ENCODE peak calls at places on chromosomes 11 and 22, in seven cellular contexts. One of them, this sample, is unnamed.

GRCh38 chr22:40484906-40485660 is 114.7 kb downstream of the SGSM3 start:
- DNase-seq in CD4-positive, CD25-positive, alpha-beta regulatory T cell: no peak
- DNase-seq in K562: no peak
- DNase-seq in PC-9: no peak
- DNase-seq in H9: no peak
- DNase-seq in cardiac muscle cell: peak; percentile 58
- DNase-seq in right cardiac atrium: no peak
- DNase-seq in this sample: no peak

GRCh38 chr11:20075627-20076026 is 84.6 kb downstream of the DBX1 start:
- DNase-seq in PC-9: no peak
- DNase-seq in K562: no peak
- DNase-seq in H9: no peak
- DNase-seq in cardiac muscle cell: no peak
- DNase-seq in right cardiac atrium: no peak
- DNase-seq in CD4-positive, CD25-positive, alpha-beta regulatory T cell: no peak
- DNase-seq in this sample: no peak

GRCh38 chr11:12179521-12179920 is 69.1 kb downstream of the MICAL2 start:
- DNase-seq in K562: no peak
- DNase-seq in cardiac muscle cell: no peak
- DNase-seq in H9: no peak
- DNase-seq in right cardiac atrium: peak; percentile 76
- DNase-seq in CD4-positive, CD25-positive, alpha-beta regulatory T cell: no peak
- DNase-seq in PC-9: no peak
- DNase-seq in this sample: no peak

GRCh38 chr22:45577746-45578523 is 75.3 kb downstream of the FBLN1 start:
- DNase-seq in right cardiac atrium: peak; percentile 93
- DNase-seq in CD4-positive, CD25-positive, alpha-beta regulatory T cell: peak; percentile 68
- DNase-seq in cardiac muscle cell: peak; percentile 87
- DNase-seq in H9: peak; percentile 82
- DNase-seq in K562: peak; percentile 69
- DNase-seq in PC-9: peak; percentile 63
- DNase-seq in this sample: peak; percentile 89

GRCh38 chr22:23305922-23306374 is 125.6 kb downstream of the BCR start:
- DNase-seq in cardiac muscle cell: peak; percentile 96
- DNase-seq in CD4-positive, CD25-positive, alpha-beta regulatory T cell: no peak
- DNase-seq in right cardiac atrium: peak; percentile 94
- DNase-seq in H9: no peak
- DNase-seq in PC-9: no peak
- DNase-seq in K562: no peak
- DNase-seq in this sample: peak; percentile 90

GRCh38 chr22:27476729-27477128 is 324.8 kb downstream of the MN1 start:
- DNase-seq in cardiac muscle cell: no peak
- DNase-seq in CD4-positive, CD25-positive, alpha-beta regulatory T cell: no peak
- DNase-seq in PC-9: peak; percentile 92
- DNase-seq in H9: peak; percentile 46
- DNase-seq in right cardiac atrium: no peak
- DNase-seq in K562: no peak
- DNase-seq in this sample: no peak

GRCh38 chr11:59901306-59901705 is 22.7 kb downstream of the OOSP3 start:
- DNase-seq in K562: no peak
- DNase-seq in cardiac muscle cell: peak; percentile 48
- DNase-seq in H9: no peak
- DNase-seq in CD4-positive, CD25-positive, alpha-beta regulatory T cell: no peak
- DNase-seq in PC-9: peak; percentile 60
- DNase-seq in right cardiac atrium: no peak
- DNase-seq in this sample: no peak

GRCh38 chr22:44597616-44598015 is 99.6 kb upstream of the RTL6 start:
- DNase-seq in H9: no peak
- DNase-seq in CD4-positive, CD25-positive, alpha-beta regulatory T cell: no peak
- DNase-seq in right cardiac atrium: no peak
- DNase-seq in K562: no peak
- DNase-seq in cardiac muscle cell: no peak
- DNase-seq in PC-9: no peak
- DNase-seq in this sample: no peak

GRCh38 chr11:19646921-19647320 is 65.7 kb upstream of the NAV2 start:
- DNase-seq in CD4-positive, CD25-positive, alpha-beta regulatory T cell: no peak
- DNase-seq in K562: no peak
- DNase-seq in right cardiac atrium: no peak
- DNase-seq in H9: no peak
- DNase-seq in PC-9: peak; percentile 49
- DNase-seq in cardiac muscle cell: peak; percentile 93
- DNase-seq in this sample: no peak

GRCh38 chr22:29879738-29880137 is 3.2 kb upstream of the MTMR3 start:
- DNase-seq in cardiac muscle cell: no peak
- DNase-seq in H9: no peak
- DNase-seq in right cardiac atrium: no peak
- DNase-seq in CD4-positive, CD25-positive, alpha-beta regulatory T cell: peak; percentile 10
- DNase-seq in PC-9: no peak
- DNase-seq in K562: peak; percentile 30
- DNase-seq in this sample: no peak

GRCh38 chr11:1516273-1517067 is 29.9 kb upstream of the MOB2 start:
- DNase-seq in CD4-positive, CD25-positive, alpha-beta regulatory T cell: no peak
- DNase-seq in cardiac muscle cell: no peak
- DNase-seq in K562: no peak
- DNase-seq in PC-9: no peak
- DNase-seq in H9: no peak
- DNase-seq in right cardiac atrium: peak; percentile 24
- DNase-seq in this sample: no peak

GRCh38 chr11:6616596-6617250 is 2.5 kb downstream of the TPP1 start:
- DNase-seq in cardiac muscle cell: no peak
- DNase-seq in PC-9: no peak
- DNase-seq in K562: no peak
- DNase-seq in right cardiac atrium: no peak
- DNase-seq in CD4-positive, CD25-positive, alpha-beta regulatory T cell: no peak
- DNase-seq in H9: no peak
- DNase-seq in this sample: peak; percentile 67

GRCh38 chr11:27497284-27497866 is 9.2 kb downstream of the LIN7C start:
- DNase-seq in PC-9: no peak
- DNase-seq in right cardiac atrium: no peak
- DNase-seq in H9: no peak
- DNase-seq in cardiac muscle cell: peak; percentile 50
- DNase-seq in K562: peak; percentile 21
- DNase-seq in CD4-positive, CD25-positive, alpha-beta regulatory T cell: peak; percentile 41
- DNase-seq in this sample: no peak

GRCh38 chr22:22047266-22047665 is 64.7 kb upstream of the TOP3B start:
- DNase-seq in right cardiac atrium: no peak
- DNase-seq in CD4-positive, CD25-positive, alpha-beta regulatory T cell: no peak
- DNase-seq in PC-9: no peak
- DNase-seq in cardiac muscle cell: no peak
- DNase-seq in K562: no peak
- DNase-seq in H9: no peak
- DNase-seq in this sample: no peak

GRCh38 chr11:35990170-35990569 is 46.3 kb downstream of the LDLRAD3 start:
- DNase-seq in K562: no peak
- DNase-seq in cardiac muscle cell: no peak
- DNase-seq in PC-9: no peak
- DNase-seq in CD4-positive, CD25-positive, alpha-beta regulatory T cell: no peak
- DNase-seq in right cardiac atrium: no peak
- DNase-seq in H9: no peak
- DNase-seq in this sample: no peak

GRCh38 chr22:35868938-35869337 is 151.3 kb downstream of the APOL5 start:
- DNase-seq in CD4-positive, CD25-positive, alpha-beta regulatory T cell: no peak
- DNase-seq in H9: no peak
- DNase-seq in cardiac muscle cell: peak; percentile 24
- DNase-seq in K562: no peak
- DNase-seq in right cardiac atrium: no peak
- DNase-seq in PC-9: no peak
- DNase-seq in this sample: no peak

GRCh38 chr11:8699903-8700302 is 17.3 kb downstream of the RPL27A start:
- DNase-seq in cardiac muscle cell: peak; percentile 87
- DNase-seq in right cardiac atrium: no peak
- DNase-seq in H9: peak; percentile 79
- DNase-seq in PC-9: no peak
- DNase-seq in K562: no peak
- DNase-seq in CD4-positive, CD25-positive, alpha-beta regulatory T cell: no peak
- DNase-seq in this sample: peak; percentile 65

GRCh38 chr11:123590296-123590912 is 64.0 kb downstream of the SCN3B start:
- DNase-seq in CD4-positive, CD25-positive, alpha-beta regulatory T cell: no peak
- DNase-seq in cardiac muscle cell: peak; percentile 62
- DNase-seq in H9: no peak
- DNase-seq in right cardiac atrium: no peak
- DNase-seq in PC-9: peak; percentile 80
- DNase-seq in K562: no peak
- DNase-seq in this sample: no peak

GRCh38 chr22:47448231-47449035 is 686.0 kb downstream of the TBC1D22A start:
- DNase-seq in CD4-positive, CD25-positive, alpha-beta regulatory T cell: no peak
- DNase-seq in PC-9: no peak
- DNase-seq in K562: no peak
- DNase-seq in right cardiac atrium: no peak
- DNase-seq in H9: peak; percentile 5
- DNase-seq in cardiac muscle cell: no peak
- DNase-seq in this sample: no peak

GRCh38 chr11:78030429-78031325 is 7.6 kb upstream of the KCTD14 start:
- DNase-seq in CD4-positive, CD25-positive, alpha-beta regulatory T cell: no peak
- DNase-seq in PC-9: peak; percentile 89
- DNase-seq in right cardiac atrium: peak; percentile 80
- DNase-seq in cardiac muscle cell: peak; percentile 87
- DNase-seq in K562: no peak
- DNase-seq in H9: no peak
- DNase-seq in this sample: peak; percentile 77

GRCh38 chr11:79100093-79100704 is 340.6 kb downstream of the TENM4 start:
- DNase-seq in cardiac muscle cell: peak; percentile 77
- DNase-seq in right cardiac atrium: no peak
- DNase-seq in K562: peak; percentile 84
- DNase-seq in PC-9: peak; percentile 55
- DNase-seq in H9: peak; percentile 62
- DNase-seq in CD4-positive, CD25-positive, alpha-beta regulatory T cell: peak; percentile 42
- DNase-seq in this sample: no peak

GRCh38 chr11:23995891-23996290 is 501.0 kb upstream of the LUZP2 start:
- DNase-seq in H9: no peak
- DNase-seq in cardiac muscle cell: peak; percentile 13
- DNase-seq in PC-9: no peak
- DNase-seq in K562: no peak
- DNase-seq in right cardiac atrium: no peak
- DNase-seq in CD4-positive, CD25-positive, alpha-beta regulatory T cell: no peak
- DNase-seq in this sample: no peak

GRCh38 chr11:518463-519202 is 11.6 kb upstream of the RNH1 start:
- DNase-seq in CD4-positive, CD25-positive, alpha-beta regulatory T cell: peak; percentile 90
- DNase-seq in PC-9: peak; percentile 88
- DNase-seq in right cardiac atrium: peak; percentile 95
- DNase-seq in H9: peak; percentile 87
- DNase-seq in K562: peak; percentile 95
- DNase-seq in cardiac muscle cell: peak; percentile 96
- DNase-seq in this sample: peak; percentile 98

GRCh38 chr22:47061226-47061625 is 298.8 kb downstream of the TBC1D22A start:
- DNase-seq in K562: no peak
- DNase-seq in cardiac muscle cell: no peak
- DNase-seq in CD4-positive, CD25-positive, alpha-beta regulatory T cell: no peak
- DNase-seq in H9: peak; percentile 12
- DNase-seq in PC-9: no peak
- DNase-seq in right cardiac atrium: no peak
- DNase-seq in this sample: no peak

GRCh38 chr22:31122532-31123291 is at the start of gene INPP5J:
- DNase-seq in cardiac muscle cell: peak; percentile 60
- DNase-seq in PC-9: peak; percentile 34
- DNase-seq in CD4-positive, CD25-positive, alpha-beta regulatory T cell: no peak
- DNase-seq in H9: peak; percentile 54
- DNase-seq in right cardiac atrium: peak; percentile 83
- DNase-seq in K562: no peak
- DNase-seq in this sample: peak; percentile 87

GRCh38 chr22:35150163-35151107 is 84.5 kb downstream of the ISX start:
- DNase-seq in K562: peak; percentile 55
- DNase-seq in H9: peak; percentile 84
- DNase-seq in cardiac muscle cell: peak; percentile 55
- DNase-seq in PC-9: no peak
- DNase-seq in right cardiac atrium: peak; percentile 80
- DNase-seq in CD4-positive, CD25-positive, alpha-beta regulatory T cell: peak; percentile 59
- DNase-seq in this sample: peak; percentile 69

GRCh38 chr22:31509041-31509440 is 12.7 kb downstream of the SFI1 start:
- DNase-seq in cardiac muscle cell: no peak
- DNase-seq in PC-9: no peak
- DNase-seq in H9: no peak
- DNase-seq in K562: no peak
- DNase-seq in right cardiac atrium: no peak
- DNase-seq in CD4-positive, CD25-positive, alpha-beta regulatory T cell: no peak
- DNase-seq in this sample: no peak

GRCh38 chr22:38941488-38941987 is 15.9 kb upstream of the APOBEC3A start:
- DNase-seq in right cardiac atrium: no peak
- DNase-seq in CD4-positive, CD25-positive, alpha-beta regulatory T cell: peak; percentile 48
- DNase-seq in PC-9: no peak
- DNase-seq in K562: no peak
- DNase-seq in H9: no peak
- DNase-seq in cardiac muscle cell: no peak
- DNase-seq in this sample: no peak
- H3K27me3 ChIP-seq in right cardiac atrium: no peaks in the 10 kb centered on the region
- H3K27me3 ChIP-seq in CD4-positive, CD25-positive, alpha-beta regulatory T cell: peaks cover 7% of the 10 kb centered on the region
- H3K27me3 ChIP-seq in PC-9: no peaks in the 10 kb centered on the region
- H3K27me3 ChIP-seq in K562: peaks cover 7% of the 10 kb centered on the region
- H3K27me3 ChIP-seq in H9: no peaks in the 10 kb centered on the region
- H3K27me3 ChIP-seq in cardiac muscle cell: no peaks in the 10 kb centered on the region
- H3K27me3 ChIP-seq in this sample: no peaks in the 10 kb centered on the region

GRCh38 chr11:70517996-70518907 is 119.9 kb downstream of the CTTN start:
- DNase-seq in cardiac muscle cell: peak; percentile 16
- DNase-seq in PC-9: no peak
- DNase-seq in right cardiac atrium: peak; percentile 14
- DNase-seq in CD4-positive, CD25-positive, alpha-beta regulatory T cell: no peak
- DNase-seq in K562: no peak
- DNase-seq in H9: peak; percentile 42
- DNase-seq in this sample: no peak
- H3K27me3 ChIP-seq in cardiac muscle cell: no peaks in the 10 kb centered on the region
- H3K27me3 ChIP-seq in PC-9: no peaks in the 10 kb centered on the region
- H3K27me3 ChIP-seq in right cardiac atrium: no peaks in the 10 kb centered on the region
- H3K27me3 ChIP-seq in CD4-positive, CD25-positive, alpha-beta regulatory T cell: no peaks in the 10 kb centered on the region
- H3K27me3 ChIP-seq in K562: peaks cover 38% of the 10 kb centered on the region
- H3K27me3 ChIP-seq in H9: no peaks in the 10 kb centered on the region
- H3K27me3 ChIP-seq in this sample: no peaks in the 10 kb centered on the region

DNA sequence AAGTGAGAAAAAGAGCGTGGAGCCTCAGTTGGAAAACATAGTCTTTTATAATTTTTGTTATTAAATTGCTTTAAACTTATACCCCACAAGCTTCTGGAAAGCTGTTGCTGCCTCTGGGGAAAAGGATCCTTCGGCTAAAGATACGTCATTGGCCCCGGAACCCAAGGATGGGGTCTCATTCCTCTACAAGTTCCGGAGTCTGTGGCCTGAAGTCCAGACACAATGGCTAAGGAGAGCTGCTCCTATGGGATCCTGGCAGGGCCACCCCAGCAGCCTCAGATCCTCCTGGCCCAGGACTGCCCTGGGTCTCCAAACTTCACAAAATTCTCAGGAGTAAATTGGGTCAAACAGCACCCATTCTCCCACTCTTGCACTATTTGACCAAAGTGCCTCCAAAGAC is 5.9 kb downstream of the WT1 start:
- DNase-seq in right cardiac atrium: no peak
- DNase-seq in PC-9: no peak
- DNase-seq in CD4-positive, CD25-positive, alpha-beta regulatory T cell: no peak
- DNase-seq in H9: no peak
- DNase-seq in cardiac muscle cell: no peak
- DNase-seq in K562: no peak
- DNase-seq in this sample: no peak
- H3K27me3 ChIP-seq in right cardiac atrium: no peaks in the 10 kb centered on the region
- H3K27me3 ChIP-seq in PC-9: no peaks in the 10 kb centered on the region
- H3K27me3 ChIP-seq in CD4-positive, CD25-positive, alpha-beta regulatory T cell: peaks cover 20% of the 10 kb centered on the region
- H3K27me3 ChIP-seq in H9: peaks cover 89% of the 10 kb centered on the region
- H3K27me3 ChIP-seq in cardiac muscle cell: peaks cover 100% of the 10 kb centered on the region
- H3K27me3 ChIP-seq in K562: no peaks in the 10 kb centered on the region
- H3K27me3 ChIP-seq in this sample: peaks cover 100% of the 10 kb centered on the region

DNA sequence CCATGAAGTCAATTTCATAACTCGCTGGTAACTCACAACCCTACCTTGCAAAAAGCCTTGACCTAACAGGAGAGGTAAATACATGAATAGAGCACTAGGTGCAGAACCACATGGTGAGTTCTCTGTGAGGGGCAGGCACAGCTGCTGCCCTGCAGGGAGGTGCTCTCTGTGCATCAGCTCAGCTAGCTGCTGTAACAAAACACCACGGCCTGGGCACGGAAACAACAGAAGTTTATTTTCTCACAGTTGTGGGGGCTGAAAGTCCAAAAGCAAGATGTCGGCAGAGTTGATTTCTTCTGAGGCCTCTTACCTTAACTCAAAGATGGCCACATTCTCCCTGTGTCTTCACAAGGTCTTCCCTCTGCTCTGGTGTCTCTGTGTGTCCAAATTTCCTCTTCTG is 13.0 kb upstream of the MRPL11 start:
- DNase-seq in H9: no peak
- DNase-seq in CD4-positive, CD25-positive, alpha-beta regulatory T cell: no peak
- DNase-seq in right cardiac atrium: no peak
- DNase-seq in cardiac muscle cell: no peak
- DNase-seq in PC-9: no peak
- DNase-seq in K562: no peak
- DNase-seq in this sample: no peak
- H3K27me3 ChIP-seq in H9: no peaks in the 10 kb centered on the region
- H3K27me3 ChIP-seq in CD4-positive, CD25-positive, alpha-beta regulatory T cell: no peaks in the 10 kb centered on the region
- H3K27me3 ChIP-seq in right cardiac atrium: no peaks in the 10 kb centered on the region
- H3K27me3 ChIP-seq in cardiac muscle cell: no peaks in the 10 kb centered on the region
- H3K27me3 ChIP-seq in PC-9: no peaks in the 10 kb centered on the region
- H3K27me3 ChIP-seq in K562: peaks cover 12% of the 10 kb centered on the region
- H3K27me3 ChIP-seq in this sample: no peaks in the 10 kb centered on the region

This sample was measured in sigmoid colon.